ENCODE peak calls at places on chromosomes 7 and 10, in five cellular contexts. One of them, this sample, is unnamed.

GRCh38 chr10:25743832-25744231 is 190.2 kb upstream of the MYO3A start:
- DNase-seq in IMR-90: no peak
- DNase-seq in HepG2: no peak
- DNase-seq in K562: no peak
- DNase-seq in SK-N-SH: no peak
- DNase-seq in this sample: no peak

GRCh38 chr7:25840209-25840792 is 311.7 kb upstream of the NFE2L3 start:
- DNase-seq in HepG2: no peak
- DNase-seq in SK-N-SH: no peak
- DNase-seq in K562: no peak
- DNase-seq in IMR-90: no peak
- DNase-seq in this sample: no peak

GRCh38 chr10:47025540-47026300 is 114.5 kb downstream of the PTPN20 start:
- DNase-seq in IMR-90: peak
- DNase-seq in SK-N-SH: peak
- DNase-seq in K562: no peak
- DNase-seq in HepG2: no peak
- DNase-seq in this sample: no peak

GRCh38 chr10:62165803-62166202 is 102.8 kb downstream of the RTKN2 start:
- DNase-seq in HepG2: no peak
- DNase-seq in K562: no peak
- DNase-seq in IMR-90: no peak
- DNase-seq in SK-N-SH: no peak
- DNase-seq in this sample: no peak

GRCh38 chr10:118760265-118760664 is 5.5 kb upstream of the CACUL1 start:
- DNase-seq in IMR-90: no peak
- DNase-seq in HepG2: no peak
- DNase-seq in K562: no peak
- DNase-seq in SK-N-SH: no peak
- DNase-seq in this sample: no peak

GRCh38 chr7:10998984-10999757 is 25.5 kb downstream of the PHF14 start:
- DNase-seq in K562: peak
- DNase-seq in SK-N-SH: no peak
- DNase-seq in HepG2: peak
- DNase-seq in IMR-90: peak
- DNase-seq in this sample: no peak

GRCh38 chr7:8434290-8435002 is 1.0 kb downstream of the NXPH1 start:
- DNase-seq in SK-N-SH: peak
- DNase-seq in IMR-90: no peak
- DNase-seq in HepG2: no peak
- DNase-seq in K562: no peak
- DNase-seq in this sample: no peak

GRCh38 chr10:1281402-1281782 is 225.2 kb downstream of the WDR37 start:
- DNase-seq in SK-N-SH: no peak
- DNase-seq in K562: no peak
- DNase-seq in IMR-90: no peak
- DNase-seq in HepG2: no peak
- DNase-seq in this sample: no peak

GRCh38 chr10:48430402-48430993 is 124.0 kb downstream of the MAPK8 start:
- DNase-seq in SK-N-SH: no peak
- DNase-seq in HepG2: no peak
- DNase-seq in K562: peak
- DNase-seq in IMR-90: no peak
- DNase-seq in this sample: no peak

GRCh38 chr10:25815999-25816768 is 117.8 kb upstream of the MYO3A start:
- DNase-seq in IMR-90: no peak
- DNase-seq in K562: no peak
- DNase-seq in SK-N-SH: no peak
- DNase-seq in HepG2: no peak
- DNase-seq in this sample: no peak

GRCh38 chr10:63987212-63987611 is 466.0 kb downstream of the REEP3 start:
- DNase-seq in SK-N-SH: no peak
- DNase-seq in HepG2: no peak
- DNase-seq in K562: no peak
- DNase-seq in IMR-90: no peak
- DNase-seq in this sample: no peak

GRCh38 chr10:69814251-69814650 is 12.5 kb downstream of the COL13A1 start:
- DNase-seq in K562: no peak
- DNase-seq in SK-N-SH: no peak
- DNase-seq in HepG2: no peak
- DNase-seq in IMR-90: no peak
- DNase-seq in this sample: no peak

GRCh38 chr10:101695404-101695732 is 398 bp upstream of the FBXW4 start:
- DNase-seq in IMR-90: no peak
- DNase-seq in SK-N-SH: no peak
- DNase-seq in K562: peak
- DNase-seq in HepG2: no peak
- DNase-seq in this sample: no peak
- TF ChIP-seq MXI1 in IMR-90: no peak
- TF ChIP-seq MXI1 in SK-N-SH: no peak
- TF ChIP-seq MXI1 in K562: no peak
- TF ChIP-seq MXI1 in HepG2: no peak
- TF ChIP-seq MXI1 in this sample: peak

DNA sequence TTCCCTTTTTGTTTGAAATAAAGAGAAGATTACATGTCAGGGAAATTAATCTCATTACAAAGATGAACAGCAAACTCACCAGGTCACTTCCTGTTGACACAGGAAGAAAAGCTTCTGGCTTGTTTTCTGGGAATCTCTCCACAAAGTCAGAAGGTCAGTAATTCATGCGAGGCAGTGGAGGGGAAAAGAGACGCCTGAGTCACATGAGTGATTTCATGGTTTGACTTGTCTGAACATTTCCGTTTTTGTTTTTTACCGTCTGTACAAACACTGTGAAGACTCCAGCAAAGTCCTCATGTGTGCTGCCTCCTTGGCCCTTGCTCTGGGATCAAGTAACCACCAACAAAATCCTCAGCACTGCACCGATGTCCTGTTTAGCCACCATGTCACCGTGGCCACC is 2.5 kb upstream of the HABP2 start:
- DNase-seq in HepG2: no peak
- DNase-seq in K562: no peak
- DNase-seq in IMR-90: peak
- DNase-seq in SK-N-SH: no peak
- DNase-seq in this sample: no peak
- TF ChIP-seq MXI1 in HepG2: no peak
- TF ChIP-seq MXI1 in K562: no peak
- TF ChIP-seq MXI1 in IMR-90: no peak
- TF ChIP-seq MXI1 in SK-N-SH: no peak
- TF ChIP-seq MXI1 in this sample: no peak

GRCh38 chr7:20797174-20798080 is 10.7 kb upstream of the SP8 start:
- DNase-seq in SK-N-SH: no peak
- DNase-seq in K562: peak
- DNase-seq in HepG2: no peak
- DNase-seq in IMR-90: no peak
- DNase-seq in this sample: no peak
- TF ChIP-seq MXI1 in SK-N-SH: no peak
- TF ChIP-seq MXI1 in K562: no peak
- TF ChIP-seq MXI1 in HepG2: no peak
- TF ChIP-seq MXI1 in IMR-90: no peak
- TF ChIP-seq MXI1 in this sample: no peak

DNA sequence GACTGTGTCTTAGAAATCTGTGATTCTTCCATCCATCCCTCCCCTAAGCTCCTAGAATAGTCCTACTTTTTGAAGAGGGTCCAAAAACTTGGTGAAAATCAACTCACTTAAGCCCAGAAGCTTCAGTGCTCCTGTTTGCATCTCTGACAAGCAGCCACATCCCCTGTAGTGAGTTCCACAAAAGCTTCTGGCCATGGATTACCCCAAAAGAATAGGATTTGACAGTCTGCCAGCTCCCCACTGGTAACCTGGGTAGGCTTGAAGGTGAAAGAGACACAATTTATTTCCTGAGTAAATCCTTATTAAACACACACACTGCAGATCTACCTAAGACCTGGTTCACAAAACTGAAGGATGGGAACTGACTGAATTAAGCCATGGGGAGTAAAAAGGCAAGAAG is 46.5 kb downstream of the LGI1 start:
- DNase-seq in HepG2: no peak
- DNase-seq in IMR-90: no peak
- DNase-seq in SK-N-SH: no peak
- DNase-seq in K562: no peak
- DNase-seq in this sample: no peak
- TF ChIP-seq MXI1 in HepG2: no peak
- TF ChIP-seq MXI1 in IMR-90: no peak
- TF ChIP-seq MXI1 in SK-N-SH: no peak
- TF ChIP-seq MXI1 in K562: no peak
- TF ChIP-seq MXI1 in this sample: no peak

DNA sequence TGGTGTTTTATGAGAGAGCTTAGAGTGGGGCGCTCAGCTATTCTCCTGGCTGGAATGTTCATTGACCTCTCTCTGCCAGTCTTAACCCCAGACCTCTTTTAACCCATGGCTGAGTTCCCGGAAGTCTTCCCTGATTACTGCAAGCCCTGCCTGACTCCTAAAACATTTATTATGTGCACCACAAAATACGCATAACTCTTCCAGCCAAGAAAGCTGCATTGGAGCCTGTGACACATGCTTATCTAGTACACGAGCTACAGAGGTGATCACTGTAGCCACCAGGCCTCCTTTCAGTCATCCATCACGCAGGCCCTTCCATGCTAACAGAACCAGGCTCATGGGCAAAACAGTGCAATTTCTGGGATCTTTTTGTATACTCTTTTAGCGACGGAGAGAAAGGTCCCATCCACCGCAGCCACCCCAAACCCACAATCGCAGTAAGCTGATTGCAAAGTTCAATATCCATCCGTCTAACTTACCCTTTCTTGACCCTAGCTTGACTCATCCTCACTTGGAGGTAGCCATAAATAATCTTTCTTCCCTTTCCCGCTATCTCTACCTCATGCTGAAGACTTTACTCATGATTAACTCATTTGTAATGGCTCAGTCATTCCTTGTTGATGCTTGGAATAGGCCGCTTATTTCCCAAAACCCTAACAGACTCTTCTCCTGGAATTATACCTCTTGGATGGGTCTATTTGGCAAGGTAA is 1203.5 kb downstream of the TYW1 start:
- DNase-seq in IMR-90: no peak
- DNase-seq in HepG2: no peak
- DNase-seq in SK-N-SH: no peak
- DNase-seq in K562: no peak
- DNase-seq in this sample: no peak
- TF ChIP-seq MXI1 in IMR-90: no peak
- TF ChIP-seq MXI1 in HepG2: no peak
- TF ChIP-seq MXI1 in SK-N-SH: no peak
- TF ChIP-seq MXI1 in K562: no peak
- TF ChIP-seq MXI1 in this sample: no peak

GRCh38 chr7:130823060-130823459 is 89.1 kb upstream of the KLF14 start:
- DNase-seq in K562: no peak
- DNase-seq in SK-N-SH: no peak
- DNase-seq in HepG2: no peak
- DNase-seq in IMR-90: no peak
- DNase-seq in this sample: no peak

GRCh38 chr7:130814753-130815152 is 80.7 kb upstream of the KLF14 start:
- DNase-seq in K562: peak
- DNase-seq in IMR-90: peak
- DNase-seq in SK-N-SH: no peak
- DNase-seq in HepG2: no peak
- DNase-seq in this sample: no peak

GRCh38 chr7:130822642-130823041 is 88.6 kb upstream of the KLF14 start:
- DNase-seq in IMR-90: peak
- DNase-seq in K562: no peak
- DNase-seq in HepG2: no peak
- DNase-seq in SK-N-SH: no peak
- DNase-seq in this sample: no peak

GRCh38 chr7:130821864-130822263 is 87.9 kb upstream of the KLF14 start:
- DNase-seq in HepG2: no peak
- DNase-seq in K562: no peak
- DNase-seq in IMR-90: no peak
- DNase-seq in SK-N-SH: no peak
- DNase-seq in this sample: no peak

DNA sequence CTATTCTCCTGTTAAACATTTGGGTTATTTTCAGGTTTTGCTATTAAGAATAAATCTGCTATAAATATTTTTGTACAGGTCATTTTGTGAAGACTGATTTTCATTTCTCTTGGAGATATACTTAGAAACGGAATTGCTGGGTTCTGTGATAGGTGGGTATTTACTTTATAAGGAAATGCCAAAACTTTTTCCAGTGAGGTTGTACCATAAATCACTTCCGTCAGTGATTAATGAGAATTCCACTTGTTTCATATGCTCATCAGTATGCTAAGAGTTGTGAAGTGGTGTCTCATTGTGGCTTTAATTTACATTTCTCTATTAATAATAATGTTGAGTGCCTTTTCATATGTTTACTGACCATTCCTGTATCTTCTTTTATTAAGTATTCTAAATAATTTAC is 84.0 kb upstream of the KLF14 start:
- DNase-seq in SK-N-SH: no peak
- DNase-seq in HepG2: no peak
- DNase-seq in IMR-90: no peak
- DNase-seq in K562: no peak
- DNase-seq in this sample: no peak
- TF ChIP-seq MXI1 in SK-N-SH: no peak
- TF ChIP-seq MXI1 in HepG2: no peak
- TF ChIP-seq MXI1 in IMR-90: no peak
- TF ChIP-seq MXI1 in K562: no peak
- TF ChIP-seq MXI1 in this sample: no peak

DNA sequence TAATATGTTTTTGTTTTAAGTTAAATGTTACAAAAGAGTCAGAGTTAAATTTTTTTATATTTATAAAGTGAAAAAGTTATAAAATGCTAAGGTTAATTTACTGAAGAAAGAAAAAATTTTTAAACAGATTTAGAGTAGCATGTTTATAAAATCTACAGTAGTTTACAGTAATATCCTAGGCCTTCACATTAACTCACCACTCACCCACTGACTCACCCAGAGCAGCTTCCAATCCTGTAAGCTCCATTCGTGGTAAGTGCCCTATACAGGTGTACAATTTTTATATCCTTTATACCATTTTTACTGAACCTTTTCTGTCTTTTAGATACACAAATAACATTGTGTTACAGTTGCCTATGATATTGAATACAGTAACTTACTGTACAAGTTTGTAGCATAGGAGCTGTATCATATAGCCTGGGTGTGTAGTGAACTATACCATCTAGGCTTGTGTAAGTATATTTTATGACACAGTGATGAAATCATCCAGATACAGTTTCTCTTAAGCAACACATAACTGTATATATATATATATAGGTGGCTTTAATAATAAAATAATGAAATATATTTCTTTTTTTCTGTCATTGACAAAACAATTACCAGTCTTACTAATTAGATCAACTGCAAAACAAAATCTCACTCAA is 79.6 kb downstream of the PTEN start:
- DNase-seq in IMR-90: peak
- DNase-seq in SK-N-SH: no peak
- DNase-seq in K562: no peak
- DNase-seq in HepG2: no peak
- DNase-seq in this sample: no peak
- TF ChIP-seq MXI1 in IMR-90: no peak
- TF ChIP-seq MXI1 in SK-N-SH: no peak
- TF ChIP-seq MXI1 in K562: no peak
- TF ChIP-seq MXI1 in HepG2: no peak
- TF ChIP-seq MXI1 in this sample: no peak

GRCh38 chr7:6615853-6616555 is 594 bp downstream of the ZNF853 start:
- DNase-seq in HepG2: peak
- DNase-seq in SK-N-SH: peak
- DNase-seq in IMR-90: no peak
- DNase-seq in K562: no peak
- DNase-seq in this sample: no peak
- TF ChIP-seq MXI1 in HepG2: peak
- TF ChIP-seq MXI1 in SK-N-SH: peak
- TF ChIP-seq MXI1 in IMR-90: no peak
- TF ChIP-seq MXI1 in K562: no peak
- TF ChIP-seq MXI1 in this sample: no peak

This sample was measured in GM12878.